ENCODE peak calls at places on chromosomes 5 and 9, in six cellular contexts. One of them, this sample, is unnamed.

GRCh38 chr5:109041319-109041718 is 293.6 kb downstream of the FER start:
- DNase-seq in NCI-H226: no peak
- DNase-seq in KBM-7: peak; percentile 67
- DNase-seq in WTC11: no peak
- DNase-seq in DMS79 treated with DMSO at 0.1 percent for 48 hours: no peak
- DNase-seq in fibroblast of the aortic adventitia: no peak
- DNase-seq in this sample: no peak

GRCh38 chr9:96294146-96294545 is 7.8 kb downstream of the HSD17B3 start:
- DNase-seq in NCI-H226: no peak
- DNase-seq in KBM-7: no peak
- DNase-seq in WTC11: no peak
- DNase-seq in DMS79 treated with DMSO at 0.1 percent for 48 hours: no peak
- DNase-seq in fibroblast of the aortic adventitia: no peak
- DNase-seq in this sample: no peak

GRCh38 chr9:97853844-97854695 is 1.0 kb downstream of the FOXE1 start:
- DNase-seq in NCI-H226: no peak
- DNase-seq in KBM-7: peak; percentile 72
- DNase-seq in WTC11: peak; percentile 61
- DNase-seq in DMS79 treated with DMSO at 0.1 percent for 48 hours: peak; percentile 25
- DNase-seq in fibroblast of the aortic adventitia: no peak
- DNase-seq in this sample: no peak

GRCh38 chr9:85741875-85742629 is at the start of gene AGTPBP1:
- DNase-seq in NCI-H226: peak; percentile 93
- DNase-seq in KBM-7: peak; percentile 91
- DNase-seq in WTC11: peak; percentile 96
- DNase-seq in DMS79 treated with DMSO at 0.1 percent for 48 hours: peak; percentile 70
- DNase-seq in fibroblast of the aortic adventitia: peak; percentile 83
- DNase-seq in this sample: peak; percentile 93

GRCh38 chr5:149549461-149550266 is 1.6 kb downstream of the CSNK1A1 start:
- DNase-seq in NCI-H226: peak; percentile 56
- DNase-seq in KBM-7: peak; percentile 74
- DNase-seq in WTC11: no peak
- DNase-seq in DMS79 treated with DMSO at 0.1 percent for 48 hours: peak; percentile 26
- DNase-seq in fibroblast of the aortic adventitia: peak; percentile 62
- DNase-seq in this sample: peak; percentile 54

GRCh38 chr5:35853652-35854051 is 3.0 kb upstream of the IL7R start:
- DNase-seq in NCI-H226: no peak
- DNase-seq in KBM-7: no peak
- DNase-seq in WTC11: no peak
- DNase-seq in DMS79 treated with DMSO at 0.1 percent for 48 hours: no peak
- DNase-seq in fibroblast of the aortic adventitia: no peak
- DNase-seq in this sample: no peak

GRCh38 chr9:27368317-27368985 is 71.5 kb upstream of the EQTN start:
- DNase-seq in NCI-H226: no peak
- DNase-seq in KBM-7: no peak
- DNase-seq in WTC11: no peak
- DNase-seq in DMS79 treated with DMSO at 0.1 percent for 48 hours: no peak
- DNase-seq in fibroblast of the aortic adventitia: peak; percentile 28
- DNase-seq in this sample: no peak

GRCh38 chr5:177457239-177458121 is 10.9 kb downstream of the PRR7 start:
- DNase-seq in NCI-H226: peak; percentile 97
- DNase-seq in KBM-7: peak; percentile 95
- DNase-seq in WTC11: peak; percentile 93
- DNase-seq in DMS79 treated with DMSO at 0.1 percent for 48 hours: peak; percentile 6
- DNase-seq in fibroblast of the aortic adventitia: peak; percentile 95
- DNase-seq in this sample: peak; percentile 100

GRCh38 chr5:127406326-127407121 is 110.9 kb upstream of the PRRC1 start:
- DNase-seq in NCI-H226: no peak
- DNase-seq in KBM-7: peak; percentile 38
- DNase-seq in WTC11: no peak
- DNase-seq in DMS79 treated with DMSO at 0.1 percent for 48 hours: no peak
- DNase-seq in fibroblast of the aortic adventitia: no peak
- DNase-seq in this sample: no peak

GRCh38 chr5:81657386-81657785 is 93.5 kb downstream of the SSBP2 start:
- DNase-seq in NCI-H226: peak; percentile 16
- DNase-seq in KBM-7: no peak
- DNase-seq in WTC11: no peak
- DNase-seq in DMS79 treated with DMSO at 0.1 percent for 48 hours: no peak
- DNase-seq in fibroblast of the aortic adventitia: no peak
- DNase-seq in this sample: peak; percentile 23

GRCh38 chr5:131541071-131541470 is 94.0 kb downstream of the RAPGEF6 start:
- DNase-seq in NCI-H226: no peak
- DNase-seq in KBM-7: no peak
- DNase-seq in WTC11: no peak
- DNase-seq in DMS79 treated with DMSO at 0.1 percent for 48 hours: peak; percentile 66
- DNase-seq in fibroblast of the aortic adventitia: no peak
- DNase-seq in this sample: no peak